ENCODE peak calls at places on chromosomes 5 and 9, in five cellular contexts. I is IMR-90, K is H54, B is GM12878, V is ovary. H is an unnamed sample.

GRCh38 chr5:52356311-52356918 is 431.3 kb upstream of the ITGA1 start:
- DNase-seq in K (no peak), B (no peak), I (peak; percentile 2), V (no peak), H (no peak)

GRCh38 chr5:172777381-172778222 is 6.6 kb upstream of the DUSP1 start:
- DNase-seq in B (no peak), V (peak; percentile 74), I (peak; percentile 85), K (no peak), H (peak; percentile 76)

GRCh38 chr9:130975932-130976841 is 32.8 kb upstream of the LAMC3 start:
- DNase-seq in K (no peak), V (no peak), I (no peak), B (no peak), H (no peak)

GRCh38 chr9:133023117-133023890 is 7.5 kb upstream of the GTF3C5 start:
- DNase-seq in V (no peak), I (no peak), B (peak; percentile 23), K (no peak), H (no peak)

GRCh38 chr5:39194466-39195136 is 24.8 kb downstream of the FYB1 start:
- DNase-seq in I (peak; percentile 84), B (no peak), K (peak; percentile 47), V (no peak), H (no peak)

GRCh38 chr5:1703352-1704050 is 96.1 kb downstream of the MRPL36 start:
- DNase-seq in B (no peak), V (no peak), K (no peak), I (no peak), H (no peak)

GRCh38 chr9:121282309-121283071 is 14.5 kb downstream of the GSN start:
- DNase-seq in V (peak; percentile 72), B (no peak), I (peak; percentile 85), K (no peak), H (peak; percentile 33)

GRCh38 chr5:103519550-103519949 is 43.0 kb downstream of the NUDT12 start:
- DNase-seq in V (no peak), K (no peak), B (no peak), I (peak; percentile 8), H (no peak)

GRCh38 chr5:88930336-88930735 is 47.4 kb upstream of the MEF2C start:
- DNase-seq in V (no peak), K (no peak), B (no peak), I (no peak), H (no peak)

GRCh38 chr9:112866662-112867274 is 23.9 kb downstream of the SLC46A2 start:
- DNase-seq in V (no peak), I (peak; percentile 80), B (no peak), K (peak; percentile 55), H (no peak)

GRCh38 chr5:36576721-36577120 is 29.7 kb upstream of the SLC1A3 start:
- DNase-seq in K (no peak), I (no peak), V (no peak), B (no peak), H (no peak)

GRCh38 chr9:110555971-110556370 is 23.6 kb downstream of the SVEP1 start:
- DNase-seq in I (peak; percentile 88), K (no peak), B (no peak), V (peak; percentile 47), H (peak; percentile 70)

GRCh38 chr9:133125706-133126696 is 5.0 kb upstream of the RALGDS start:
- DNase-seq in B (no peak), V (peak; percentile 60), I (peak; percentile 60), K (no peak), H (no peak)

GRCh38 chr5:128035689-128036088 is 47.9 kb upstream of the SLC12A2 start:
- DNase-seq in K (no peak), B (no peak), I (no peak), V (no peak), H (no peak)

GRCh38 chr9:99050292-99050911 is 54.5 kb upstream of the TGFBR1 start:
- DNase-seq in I (peak; percentile 75), B (no peak), V (no peak), K (peak; percentile 79), H (no peak)

GRCh38 chr5:174231961-174232487 is 186.5 kb downstream of the NSG2 start:
- DNase-seq in K (no peak), V (no peak), B (no peak), I (no peak), H (no peak)

GRCh38 chr9:95495988-95496387 is 20.8 kb downstream of the PTCH1 start:
- DNase-seq in I (no peak), B (no peak), V (no peak), K (no peak), H (no peak)

GRCh38 chr9:93210324-93210973 is 26.5 kb downstream of the WNK2 start:
- DNase-seq in V (no peak), B (no peak), I (no peak), K (no peak), H (no peak)

GRCh38 chr5:121731377-121731776 is 120.3 kb upstream of the FTMT start:
- DNase-seq in K (no peak), V (no peak), B (no peak), I (no peak), H (no peak)

GRCh38 chr9:125428060-125428481 is 166.4 kb downstream of the GAPVD1 start:
- DNase-seq in I (no peak), K (no peak), V (no peak), B (no peak), H (no peak)

GRCh38 chr9:130058154-130058553 is 4.4 kb downstream of the GPR107 start:
- DNase-seq in V (no peak), K (no peak), I (no peak), B (no peak), H (no peak)

GRCh38 chr5:5645198-5645597 is 222.7 kb downstream of the ICE1 start:
- DNase-seq in B (no peak), I (no peak), K (no peak), V (no peak), H (no peak)

GRCh38 chr5:4372481-4372880 is 767.6 kb upstream of the ADAMTS16 start:
- DNase-seq in K (no peak), V (no peak), B (no peak), I (no peak), H (no peak)

DNA sequence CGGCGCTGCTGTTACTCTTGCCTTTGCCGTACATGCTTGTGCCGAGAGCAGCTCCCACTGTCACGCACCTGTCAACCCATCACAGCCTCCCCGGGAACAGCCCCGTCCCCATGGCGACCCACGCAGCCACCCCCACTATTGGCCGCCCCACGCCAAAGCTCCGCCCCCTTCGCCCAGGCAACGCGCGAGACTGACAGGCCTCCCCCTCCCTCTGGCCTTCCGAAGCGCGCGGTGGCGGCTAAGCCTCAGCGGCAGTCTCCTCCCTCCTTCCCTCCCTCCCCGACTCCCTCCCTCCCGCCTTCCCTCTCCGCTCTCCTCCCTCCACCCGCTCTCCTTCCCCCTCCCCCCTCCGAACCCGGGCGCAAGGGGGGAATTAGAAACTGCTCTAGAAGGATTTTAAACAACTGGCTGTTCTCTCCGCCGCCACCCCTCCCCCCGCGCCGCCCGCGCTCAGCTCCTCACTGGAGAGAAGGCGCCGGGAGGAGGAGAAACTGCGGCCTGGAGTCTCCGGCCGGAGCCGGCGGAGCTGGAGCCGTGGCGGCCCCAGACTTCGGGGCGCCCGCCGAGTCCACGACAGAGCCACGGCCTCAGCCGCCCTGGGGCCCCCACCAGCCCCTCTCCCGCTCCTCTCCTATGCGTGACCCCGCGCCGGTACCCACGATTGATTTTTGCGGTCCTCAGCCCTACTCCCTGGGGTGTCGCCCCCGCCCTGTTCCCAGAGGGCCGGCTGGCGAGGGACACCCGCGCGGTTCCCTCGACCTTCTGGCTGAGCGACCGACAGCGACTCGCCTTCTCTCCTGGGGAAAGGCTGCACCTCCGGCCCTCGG is at the start of gene SSBP2:
- DNase-seq in B (peak; percentile 95), V (peak; percentile 100), I (peak; percentile 98), K (peak; percentile 86), H (peak; percentile 99)
- TF ChIP-seq POLR2A in B (peak; percentile 85), V (peak; percentile 82), I (peak; percentile 60), K (peak; percentile 68), H (peak; percentile 75)

DNA sequence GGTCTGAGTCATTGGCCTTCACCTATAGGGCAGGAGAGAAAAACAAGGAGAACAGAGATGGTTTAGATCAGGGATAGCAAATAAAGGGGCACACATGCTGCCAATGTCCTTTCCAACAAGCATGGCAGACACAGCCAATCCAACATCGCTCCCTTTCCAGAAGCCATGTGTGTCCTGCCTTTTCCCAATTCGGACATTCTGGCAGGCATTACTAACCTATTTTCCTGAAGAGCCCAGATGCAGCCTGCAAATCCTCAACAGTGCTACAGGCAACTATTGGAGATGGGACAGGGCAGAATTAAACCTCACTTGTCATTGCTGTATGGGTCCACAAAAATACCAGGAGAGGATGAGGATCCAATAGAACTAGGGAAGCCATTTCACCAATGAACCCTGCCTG is 12.8 kb downstream of the PCDH1 start:
- DNase-seq in K (no peak), V (no peak), I (no peak), B (no peak), H (no peak)
- TF ChIP-seq POLR2A in K (no peak), V (no peak), I (no peak), B (no peak), H (no peak)

GRCh38 chr5:68217476-68217984 is 2.0 kb downstream of the PIK3R1 start:
- DNase-seq in I (peak; percentile 11), V (peak; percentile 44), K (no peak), B (no peak), H (no peak)

GRCh38 chr5:68215888-68216736 is 556 bp downstream of the PIK3R1 start:
- DNase-seq in I (peak; percentile 48), K (peak; percentile 45), B (no peak), V (no peak), H (peak; percentile 47)

GRCh38 chr5:68215208-68215887 is at the start of gene PIK3R1:
- DNase-seq in V (peak; percentile 96), B (peak; percentile 74), I (peak; percentile 91), K (peak; percentile 86), H (peak; percentile 98)

GRCh38 chr5:68214472-68215207 is 916 bp upstream of the PIK3R1 start:
- DNase-seq in V (no peak), B (no peak), K (no peak), I (no peak), H (peak; percentile 32)

DNA sequence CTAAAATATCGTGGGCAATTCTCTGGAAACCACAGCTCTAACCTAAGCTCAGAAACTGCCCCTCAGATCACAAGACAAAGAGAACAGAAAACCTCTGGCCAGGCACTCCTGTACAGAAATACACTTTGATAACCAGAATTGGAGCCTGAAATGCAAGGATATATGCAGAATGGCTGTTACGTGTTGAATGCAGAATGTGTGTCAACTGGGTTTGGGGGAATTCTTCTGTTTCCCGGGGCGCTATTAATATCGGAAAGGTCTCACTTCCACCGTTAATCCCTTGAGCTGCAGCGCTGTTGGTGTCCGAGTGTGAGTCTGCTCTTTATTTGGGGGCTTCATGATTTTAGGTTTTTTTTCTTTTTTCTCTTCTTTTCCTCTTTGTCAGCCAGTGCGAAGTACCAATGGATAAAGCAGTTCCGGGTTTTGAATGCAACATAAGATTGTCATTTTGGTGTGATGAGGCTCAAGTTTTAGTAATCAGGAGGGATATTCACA is 1.2 kb downstream of the PIK3R1 start:
- DNase-seq in V (no peak), I (peak; percentile 27), K (peak; percentile 12), B (no peak), H (no peak)
- TF ChIP-seq POLR2A in V (no peak), I (no peak), K (no peak), B (no peak), H (no peak)

DNA sequence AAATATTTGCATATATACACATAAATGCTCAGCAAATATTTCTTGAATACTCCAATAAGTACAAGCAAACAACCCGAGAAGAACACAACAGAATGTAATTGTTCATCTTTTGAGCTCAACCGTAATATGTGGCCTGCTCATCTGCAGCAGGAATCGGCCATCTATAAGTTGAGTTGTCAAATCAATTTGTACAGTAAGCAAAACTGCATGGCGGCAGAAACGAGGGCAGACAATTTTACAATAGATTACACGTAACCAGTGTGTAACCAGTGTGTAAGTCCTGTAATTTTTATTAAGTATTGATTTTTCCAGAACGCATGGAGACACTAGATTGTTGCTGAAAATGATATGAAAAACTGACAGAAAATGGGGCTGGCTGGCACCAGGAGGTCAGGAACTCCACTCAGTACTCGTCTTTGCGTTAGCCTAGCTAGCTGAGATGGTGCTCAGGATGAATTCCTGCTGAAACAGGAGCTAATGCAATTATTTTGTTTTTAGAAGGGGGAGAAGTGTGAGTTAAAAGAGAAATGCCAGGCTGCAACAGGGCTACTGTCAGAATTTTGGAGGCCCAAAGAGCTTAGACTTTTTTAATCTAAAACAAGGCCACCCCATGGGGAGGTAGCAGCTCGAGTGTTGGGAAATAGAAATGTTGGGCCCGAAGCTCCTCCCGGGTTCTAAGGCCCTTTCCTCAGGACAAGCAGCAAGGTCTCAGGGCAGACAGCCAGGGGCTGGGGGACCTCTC is 682 bp downstream of the DHX29 start:
- DNase-seq in I (no peak), V (no peak), K (no peak), B (no peak), H (no peak)
- TF ChIP-seq POLR2A in I (no peak), V (no peak), K (no peak), B (no peak), H (no peak)

H was measured in body of pancreas.